ENCODE peak calls at places on chromosomes 7 and 10, in ten cellular contexts. F is hepatocyte; Z is heart left ventricle; L is transverse colon; J is CD4-positive, CD25-positive, alpha-beta regulatory T cell; N is body of pancreas; H is SJSA1; E is A549; V is pancreas; A is lung. K is an unnamed sample. For H3K4me1, the result is how much of the 10 kb centered on the place peaks cover.

GRCh38 chr10:78362406-78363022 is 328.9 kb downstream of the RPS24 start:
- DNase-seq in F (no peak), V (no peak), H (peak), L (no peak), A (no peak), E (no peak), N (peak), J (no peak), Z (no peak), K (no peak)

GRCh38 chr10:77713506-77714280 is 76.1 kb upstream of the KCNMA1 start:
- DNase-seq in V (no peak), A (no peak), N (no peak), Z (no peak), F (no peak), J (no peak), E (no peak), H (peak), L (no peak), K (no peak)

GRCh38 chr7:45202618-45203017 is 45.0 kb downstream of the RAMP3 start:
- DNase-seq in F (no peak), A (no peak), E (no peak), H (no peak), J (no peak), N (no peak), V (no peak), L (no peak), Z (peak), K (no peak)

GRCh38 chr7:6257602-6258001 is 14.8 kb downstream of the CYTH3 start:
- DNase-seq in L (no peak), Z (no peak), H (no peak), F (no peak), J (no peak), V (no peak), A (no peak), N (no peak), E (no peak), K (no peak)

GRCh38 chr10:63865210-63865609 is 344.0 kb downstream of the REEP3 start:
- DNase-seq in V (no peak), H (no peak), J (no peak), F (no peak), N (no peak), E (no peak), L (no peak), A (no peak), Z (no peak), K (no peak)

GRCh38 chr7:157442993-157443831 is 106.4 kb downstream of the DNAJB6 start:
- DNase-seq in V (peak), N (no peak), J (no peak), E (no peak), L (no peak), Z (no peak), F (no peak), A (no peak), H (no peak), K (peak)

GRCh38 chr7:57646901-57647246 is 196.9 kb downstream of the ZNF716 start:
- DNase-seq in H (no peak), J (no peak), F (no peak), V (no peak), N (no peak), Z (no peak), A (no peak), E (no peak), L (no peak), K (no peak)

GRCh38 chr7:139557857-139558581 is 34.5 kb downstream of the CLEC2L start:
- DNase-seq in F (no peak), Z (no peak), H (no peak), N (no peak), J (no peak), L (peak), A (no peak), E (no peak), V (no peak), K (peak)

GRCh38 chr10:132977076-132977475 is 34.7 kb upstream of the CFAP46 start:
- DNase-seq in F (no peak), H (no peak), V (peak), E (no peak), A (no peak), Z (no peak), J (no peak), N (no peak), L (no peak), K (peak)

GRCh38 chr10:126247454-126247975 is 140.8 kb downstream of the ADAM12 start:
- DNase-seq in L (peak), N (peak), J (no peak), A (peak), E (peak), Z (no peak), H (peak), F (peak), V (no peak), K (peak)

GRCh38 chr7:88111842-88112385 is 107.9 kb downstream of the SRI start:
- DNase-seq in F (no peak), A (no peak), H (no peak), J (no peak), L (no peak), Z (no peak), V (no peak), N (no peak), E (no peak), K (no peak)

GRCh38 chr7:28296571-28297483 is 115.5 kb upstream of the CREB5 start:
- DNase-seq in J (peak), Z (no peak), V (no peak), H (no peak), F (peak), A (no peak), L (peak), N (no peak), E (peak), K (no peak)

GRCh38 chr10:5945561-5946418 is 31.6 kb downstream of the IL15RA start:
- DNase-seq in F (peak), H (peak), E (no peak), L (peak), J (no peak), Z (peak), A (peak), V (no peak), N (peak), K (no peak)

GRCh38 chr10:5488272-5489161 is 10.9 kb downstream of the CALML5 start:
- DNase-seq in H (no peak), J (no peak), V (peak), F (peak), Z (no peak), L (peak), N (peak), A (no peak), E (no peak), K (peak)

GRCh38 chr10:86755740-86756510 is 494 bp upstream of the BMPR1A start:
- DNase-seq in H (peak), J (peak), N (peak), L (peak), F (peak), Z (peak), E (peak), V (peak), A (peak), K (peak)

GRCh38 chr10:14775656-14776055 is 959 bp upstream of the FAM107B start:
- DNase-seq in F (no peak), J (no peak), L (no peak), A (no peak), Z (no peak), H (no peak), V (no peak), N (no peak), E (no peak), K (no peak)
- H3K4me1 ChIP-seq in F (under half), J (under half), L (under half), A (under half), Z (under half), H (under half), V (under half), N (under half), E (under half), K (under half)

DNA sequence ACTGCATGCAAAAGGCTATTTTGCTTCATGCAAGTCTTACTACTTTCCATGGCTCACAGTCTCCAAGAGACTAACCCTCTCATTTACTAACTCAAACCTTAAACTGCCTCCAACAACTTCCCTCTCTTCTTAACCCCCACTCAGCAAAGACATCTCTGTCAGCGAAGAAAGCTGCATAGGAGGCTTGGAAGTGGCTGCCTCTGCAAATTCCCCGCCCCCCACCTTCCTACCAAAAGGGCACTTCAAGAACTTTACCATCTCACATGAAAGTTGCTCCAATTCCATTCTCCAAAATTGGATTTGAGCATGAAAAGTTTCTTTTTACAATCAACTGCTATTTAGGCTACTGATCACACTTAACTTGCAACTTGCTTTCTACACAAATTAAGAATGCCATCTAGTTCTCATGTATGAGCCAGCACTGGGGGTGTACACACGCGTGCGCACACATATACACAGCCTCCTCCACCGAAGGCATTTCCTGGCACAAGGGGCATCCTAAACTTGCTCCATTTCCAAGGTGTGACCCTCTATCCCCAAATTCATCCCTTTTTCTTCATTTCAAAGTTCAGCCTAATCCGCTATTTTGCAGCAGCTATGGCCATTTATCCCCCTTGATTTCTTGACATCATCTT is 1.8 kb downstream of the CCDC6 start:
- DNase-seq in V (no peak), E (no peak), N (no peak), J (no peak), A (no peak), H (no peak), Z (no peak), F (no peak), L (peak), K (no peak)
- H3K27ac ChIP-seq in V (no peak), E (no peak), N (peak), J (peak), A (peak), H (no peak), Z (peak), F (peak), L (peak), K (peak)

GRCh38 chr10:70901276-70901878 is 13.0 kb upstream of the PCBD1 start:
- DNase-seq in H (no peak), L (peak), J (no peak), A (no peak), V (no peak), F (no peak), Z (no peak), N (no peak), E (no peak), K (no peak)

GRCh38 chr10:70905071-70906021 is 17.0 kb upstream of the PCBD1 start:
- DNase-seq in Z (no peak), L (peak), N (no peak), H (no peak), V (peak), F (no peak), A (no peak), J (no peak), E (no peak), K (peak)

GRCh38 chr10:70906031-70906804 is 17.9 kb upstream of the PCBD1 start:
- DNase-seq in V (peak), H (no peak), Z (no peak), L (no peak), F (no peak), J (no peak), N (no peak), E (no peak), A (no peak), K (peak)

GRCh38 chr10:70903262-70903921 is 15.0 kb upstream of the PCBD1 start:
- DNase-seq in V (peak), E (peak), H (peak), L (peak), F (peak), Z (no peak), A (peak), N (peak), J (no peak), K (peak)

GRCh38 chr10:70902659-70903261 is 14.4 kb upstream of the PCBD1 start:
- DNase-seq in J (no peak), A (no peak), E (peak), L (no peak), Z (no peak), H (no peak), F (no peak), N (no peak), V (no peak), K (peak)
- H3K4me1 ChIP-seq in J (under half), A (under half), E (under half), L (under half), Z (under half), H (under half), F (under half), N (under half), V (under half), K (under half)

GRCh38 chr7:155316427-155317113 is 18.9 kb downstream of the INSIG1 start:
- DNase-seq in H (no peak), E (no peak), V (no peak), L (no peak), A (no peak), Z (no peak), N (no peak), J (no peak), F (peak), K (no peak)
- H3K27ac ChIP-seq in H (no peak), E (no peak), V (no peak), L (no peak), A (no peak), Z (no peak), N (no peak), J (no peak), F (no peak), K (no peak)

DNA sequence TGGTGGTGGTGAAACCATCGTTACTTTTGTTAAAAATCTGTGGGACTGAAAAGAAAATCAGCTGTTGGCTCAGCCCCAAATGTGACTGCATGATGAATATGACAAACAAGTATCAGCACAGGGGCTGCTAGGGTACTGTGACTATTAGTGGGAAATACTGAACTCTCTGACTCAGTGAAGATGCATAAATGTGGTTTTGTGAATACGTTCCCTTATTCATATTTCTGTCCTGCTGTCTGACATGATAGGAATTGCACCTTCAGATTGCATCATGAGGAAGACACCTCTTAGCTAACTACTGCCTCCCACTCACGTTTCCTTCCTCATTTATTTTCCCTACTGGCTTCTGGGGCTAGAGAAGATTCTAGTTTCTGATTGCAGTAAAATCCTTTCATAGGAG is 1.4 kb downstream of the CLEC5A start:
- DNase-seq in N (peak), F (no peak), A (no peak), Z (no peak), L (no peak), V (no peak), E (no peak), J (no peak), H (no peak), K (no peak)
- H3K4me1 ChIP-seq in N (under half), F (under half), A (under half), Z (under half), L (under half), V (under half), E (under half), J (under half), H (under half), K (under half)

K was measured in Peyer's patch.